ENCODE peak calls at places on chromosomes 4 and X, in four cellular contexts. Q is IMR-90, K is H9, L is H1. I is an unnamed sample.

GRCh38 chr4:46196086-46196485 is 72.2 kb upstream of the GABRG1 start:
- DNase-seq in L (no peak), Q (no peak), K (peak), I (no peak)

GRCh38 chrX:69025802-69026301 is 139.4 kb downstream of the PJA1 start:
- DNase-seq in K (no peak), L (no peak), Q (peak), I (peak)

GRCh38 chrX:23634181-23634580 is 33.1 kb upstream of the PRDX4 start:
- DNase-seq in K (no peak), L (no peak), Q (no peak), I (no peak)

GRCh38 chr4:124807421-124807820 is 94.9 kb upstream of the ANKRD50 start:
- DNase-seq in K (no peak), L (no peak), Q (no peak), I (no peak)

GRCh38 chr4:173182403-173182802 is 13.8 kb downstream of the GALNT7 start:
- DNase-seq in K (no peak), L (no peak), Q (peak), I (peak)

GRCh38 chr4:2630556-2631273 is 94.3 kb downstream of the FAM193A start:
- DNase-seq in L (no peak), K (peak), Q (no peak), I (no peak)

GRCh38 chr4:95660719-95661118 is 111.9 kb upstream of the UNC5C start:
- DNase-seq in Q (no peak), K (no peak), L (no peak), I (no peak)

GRCh38 chr4:150181536-150181935 is 103.3 kb downstream of the DCLK2 start:
- DNase-seq in Q (peak), K (no peak), L (no peak), I (no peak)

GRCh38 chrX:130413415-130413814 is 11.6 kb downstream of the RBMX2 start:
- DNase-seq in Q (no peak), L (no peak), K (no peak), I (no peak)

GRCh38 chrX:123648028-123648810 is 84.6 kb downstream of the THOC2 start:
- DNase-seq in L (peak), K (peak), Q (peak), I (no peak)

GRCh38 chrX:120603707-120604358 is at the start of gene MCTS1:
- DNase-seq in Q (peak), K (peak), L (peak), I (peak)

GRCh38 chr4:43337707-43338106 is 445.2 kb downstream of the GRXCR1 start:
- DNase-seq in K (no peak), Q (peak), L (no peak), I (no peak)

GRCh38 chr4:186137193-186137792 is 32.8 kb downstream of the FAM149A start:
- DNase-seq in L (no peak), K (no peak), Q (peak), I (no peak)

GRCh38 chrX:9992724-9993123 is 25.6 kb downstream of the CLDN34 start:
- DNase-seq in L (no peak), K (no peak), Q (no peak), I (no peak)

GRCh38 chrX:44889824-44890223 is 16.8 kb downstream of the KDM6A start:
- DNase-seq in Q (no peak), K (no peak), L (no peak), I (no peak)

GRCh38 chrX:10450229-10450958 is 170.0 kb downstream of the MID1 start:
- DNase-seq in K (no peak), L (no peak), Q (peak), I (peak)

GRCh38 chr4:8201341-8201781 is 2.3 kb downstream of the SH3TC1 start:
- DNase-seq in Q (no peak), L (no peak), K (no peak), I (no peak)

GRCh38 chr4:39048291-39048690 is 13.7 kb upstream of the KLHL5 start:
- DNase-seq in K (no peak), L (no peak), Q (peak), I (no peak)

GRCh38 chr4:3429651-3430050 is 12.1 kb upstream of the HGFAC start:
- DNase-seq in Q (no peak), K (no peak), L (no peak), I (no peak)

GRCh38 chrX:69150294-69150960 is 14.8 kb downstream of the PJA1 start:
- DNase-seq in K (no peak), Q (no peak), L (no peak), I (peak)

GRCh38 chr4:6772223-6772928 is 10.2 kb upstream of the KIAA0232 start:
- DNase-seq in L (no peak), Q (no peak), K (no peak), I (peak)

GRCh38 chrX:46298821-46299220 is 246.4 kb downstream of the ZNF674 start:
- DNase-seq in L (no peak), Q (peak), K (no peak), I (no peak)

GRCh38 chrX:34586936-34587335 is 70.1 kb downstream of the TMEM47 start:
- DNase-seq in K (no peak), L (no peak), Q (no peak), I (no peak)

GRCh38 chr4:182717788-182718583 is 199.2 kb downstream of the DCTD start:
- DNase-seq in K (no peak), Q (no peak), L (no peak), I (no peak)

GRCh38 chrX:140229187-140229586 is 263.9 kb upstream of the CXorf66 start:
- DNase-seq in K (no peak), L (no peak), Q (no peak), I (no peak)

GRCh38 chr4:127936974-127937373 is 28.0 kb downstream of the MFSD8 start:
- DNase-seq in Q (peak), L (no peak), K (no peak), I (no peak)

GRCh38 chr4:28834120-28834519 is 1886.0 kb upstream of the PCDH7 start:
- DNase-seq in L (no peak), K (no peak), Q (no peak), I (no peak)

GRCh38 chr4:109751852-109752251 is 22.0 kb upstream of the PLA2G12A start:
- DNase-seq in Q (no peak), L (no peak), K (no peak), I (no peak)

GRCh38 chr4:23877758-23878229 is 12.1 kb downstream of the PPARGC1A start:
- DNase-seq in K (no peak), L (no peak), Q (peak), I (no peak)

GRCh38 chr4:108140328-108140727 is 28.4 kb downstream of the LEF1 start:
- DNase-seq in Q (no peak), L (no peak), K (no peak), I (no peak)

GRCh38 chr4:65089666-65090065 is 580.6 kb downstream of the EPHA5 start:
- DNase-seq in Q (no peak), L (no peak), K (no peak), I (no peak)

GRCh38 chr4:61200991-61201526 is 933 bp downstream of the ADGRL3 start:
- DNase-seq in L (no peak), K (peak), Q (no peak), I (peak)

GRCh38 chrX:57929373-57929772 is 19.1 kb upstream of the ZXDA start:
- DNase-seq in K (no peak), Q (peak), L (no peak), I (peak)

DNA sequence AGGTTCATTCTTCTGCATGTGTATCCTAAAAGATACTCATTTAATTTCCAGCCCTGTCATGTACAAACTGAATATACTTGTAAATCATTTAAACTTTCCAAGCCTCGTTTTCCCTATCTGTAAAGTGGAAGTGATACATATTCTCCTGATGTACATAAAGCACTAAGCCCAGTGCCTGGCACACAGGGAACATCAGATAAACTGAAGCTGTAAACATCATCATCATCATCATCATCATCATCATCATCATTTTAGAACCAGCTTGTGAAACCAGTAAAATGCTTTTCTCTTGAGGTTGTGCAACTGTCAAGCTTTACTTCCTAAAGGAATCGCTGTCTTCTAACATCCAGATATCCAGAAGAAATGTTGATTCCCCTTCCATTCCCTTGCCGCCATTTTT is 83.3 kb upstream of the ANXA3 start:
- DNase-seq in L (no peak), Q (no peak), K (no peak), I (no peak)
- H2AFZ ChIP-seq in L (no peak), Q (no peak), K (no peak), I (no peak)

GRCh38 chr4:70838400-70838971 is 1.2 kb downstream of the GRSF1 start:
- DNase-seq in Q (peak), K (no peak), L (no peak), I (peak)
- H2BK5ac ChIP-seq in Q (peak), K (no peak), L (peak), I (peak)

DNA sequence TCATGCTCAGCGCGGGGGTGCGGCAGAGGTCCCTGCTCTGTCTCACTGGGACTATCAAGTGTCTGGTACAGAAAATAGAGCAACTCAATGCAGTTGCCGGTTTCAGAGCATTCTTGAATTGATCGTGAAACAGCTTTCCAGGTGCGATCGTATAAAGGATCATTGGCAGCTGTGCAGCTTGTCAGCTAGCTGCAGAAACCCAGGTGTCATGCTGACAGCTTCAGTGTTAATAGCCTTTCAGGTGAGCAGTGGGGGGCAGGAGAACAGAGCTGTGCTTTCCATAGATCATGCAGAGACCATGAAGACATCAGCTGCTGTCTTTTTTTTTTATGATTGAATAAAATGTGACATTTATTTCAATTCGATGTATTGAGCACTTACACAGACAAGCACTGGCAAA is 583.9 kb downstream of the NLGN4X start:
- DNase-seq in K (peak), Q (no peak), L (no peak), I (no peak)
- H3K9ac ChIP-seq in K (no peak), Q (no peak), L (no peak), I (no peak)

DNA sequence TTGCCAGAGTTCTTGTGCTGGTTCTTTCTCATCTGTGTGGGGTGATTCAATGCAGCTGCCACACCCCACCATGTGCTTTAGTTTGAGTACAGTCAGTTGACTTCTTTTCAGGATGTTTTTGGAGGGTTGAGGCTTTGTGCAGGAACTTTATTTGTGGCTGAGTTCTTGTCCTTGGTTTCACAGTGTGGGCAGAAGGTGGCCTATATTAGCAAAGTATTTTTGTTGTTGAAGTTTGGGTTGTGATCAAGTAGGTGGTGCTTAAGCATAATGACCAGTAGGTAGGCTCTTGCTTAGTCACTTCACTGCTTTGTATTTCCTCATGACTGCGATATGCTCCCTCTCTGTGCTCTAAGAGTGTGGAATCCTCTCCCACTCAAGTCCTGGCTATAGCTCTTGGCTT is 80.3 kb downstream of the ARHGAP24 start:
- DNase-seq in L (no peak), K (no peak), Q (no peak), I (no peak)
- H2AFZ ChIP-seq in L (no peak), K (no peak), Q (no peak), I (no peak)

DNA sequence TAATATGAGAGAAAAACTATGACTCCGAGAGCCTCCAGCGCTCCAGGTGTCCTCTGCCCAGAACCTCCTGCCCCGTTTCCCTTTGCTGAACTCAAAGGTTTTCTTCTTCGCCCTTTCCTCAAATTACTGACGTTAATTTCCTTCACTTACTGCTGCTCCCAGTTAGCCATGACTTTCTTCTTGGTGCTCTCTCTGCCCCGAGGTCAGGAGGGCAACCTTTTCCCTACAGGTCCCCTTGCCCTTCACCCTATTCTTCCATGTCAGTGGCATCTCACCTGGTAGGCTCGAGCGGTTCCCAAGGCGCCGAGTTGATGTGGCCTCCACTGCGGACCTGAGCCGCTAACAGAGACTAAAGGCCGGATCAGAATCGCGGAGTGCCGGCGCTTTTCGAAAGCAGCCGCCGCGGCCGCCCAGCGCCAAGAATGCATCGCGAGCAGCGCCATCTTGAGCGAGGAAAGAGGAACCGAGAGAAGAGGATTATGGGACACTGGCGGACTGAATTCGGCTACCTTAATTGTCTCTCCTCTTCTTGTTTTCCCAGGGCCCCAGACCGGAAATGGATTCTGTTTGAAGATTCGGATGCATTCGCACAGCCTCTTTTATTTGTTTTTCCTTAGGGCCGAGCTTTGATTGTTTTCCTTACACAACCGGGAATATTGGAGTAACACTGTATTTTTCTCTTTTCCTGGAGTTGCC is at the start of gene ABCB7:
- DNase-seq in L (peak), K (peak), Q (peak), I (peak)
- H2BK5ac ChIP-seq in L (peak), K (no peak), Q (peak), I (no peak)

DNA sequence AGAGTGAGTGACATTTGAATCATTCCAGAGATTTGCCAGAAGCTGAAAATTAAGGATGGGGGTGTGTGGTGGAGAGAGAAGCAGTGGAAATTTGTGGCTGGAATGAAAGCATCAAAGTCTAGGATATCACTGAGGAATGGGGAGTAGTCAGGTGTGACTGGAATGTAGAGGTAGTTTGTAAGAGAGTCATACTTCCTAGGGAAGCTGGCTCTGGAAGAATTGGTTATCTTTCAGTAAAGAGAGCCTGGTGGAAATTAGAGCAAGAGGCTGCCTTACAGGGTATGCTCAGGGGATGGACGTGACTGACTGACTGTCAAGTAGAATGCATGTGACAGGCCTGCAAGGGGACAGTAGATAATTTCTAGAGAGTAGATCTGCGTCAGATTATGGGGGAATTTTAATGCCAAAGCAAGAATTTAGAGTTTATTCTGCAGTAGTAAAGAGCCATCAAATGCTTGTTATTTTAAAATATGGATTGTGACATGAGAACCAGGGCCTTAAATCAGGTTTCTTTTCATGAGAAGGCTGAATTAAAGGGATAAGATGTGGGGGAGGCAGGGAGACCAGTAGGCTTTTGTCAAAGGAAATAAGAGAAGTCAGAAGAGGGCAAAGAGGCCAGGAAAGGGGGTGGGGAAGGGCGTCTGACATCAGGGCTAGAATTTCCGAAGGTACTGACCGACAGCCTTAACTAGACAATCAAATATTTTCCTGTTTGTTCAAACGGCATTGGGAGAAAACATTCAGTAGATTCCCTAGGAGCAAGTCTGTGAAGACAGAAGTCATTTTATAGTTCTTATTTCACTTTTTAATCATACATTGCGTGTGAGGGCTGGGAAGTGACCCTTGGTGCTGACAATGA is 109.9 kb downstream of the AFF1 start:
- DNase-seq in K (no peak), Q (no peak), L (no peak), I (peak)
- H3K9ac ChIP-seq in K (no peak), Q (no peak), L (no peak), I (no peak)

DNA sequence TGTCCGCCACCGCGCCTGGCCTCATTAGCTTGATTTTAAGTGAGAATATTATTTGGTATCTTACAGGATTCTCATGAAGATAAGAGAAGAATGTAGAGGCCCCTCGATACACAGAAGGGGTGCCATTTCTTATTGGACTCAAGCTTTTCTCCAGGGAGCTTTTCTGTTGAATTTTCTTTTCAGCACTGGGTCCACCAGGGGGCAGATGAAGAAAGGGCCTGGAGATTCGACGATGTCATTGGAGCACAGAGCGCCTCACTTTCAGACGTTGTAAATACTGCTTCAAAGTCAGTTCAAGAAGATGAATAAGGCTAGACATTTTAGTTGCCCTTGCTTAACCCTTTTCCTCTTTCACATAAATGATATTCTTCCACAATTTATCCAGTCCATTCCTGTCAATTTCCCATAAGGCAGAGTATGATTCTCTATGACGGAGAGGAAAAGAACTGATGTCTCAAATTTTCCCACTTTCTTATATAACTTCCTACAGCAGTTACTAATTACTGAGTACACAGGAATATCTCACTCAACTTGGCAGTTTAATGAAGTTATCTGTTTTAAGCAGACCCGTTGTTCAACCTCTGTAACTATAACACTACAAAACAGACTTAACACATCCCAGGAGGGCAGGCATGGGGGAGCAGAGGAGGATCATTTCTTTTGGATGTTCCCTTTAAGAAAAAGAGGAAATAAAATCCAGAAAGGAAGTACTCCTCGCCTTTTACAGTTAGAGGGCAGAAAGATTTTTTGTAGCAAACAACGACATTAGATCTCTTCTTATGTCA is 12.0 kb upstream of the CENPU start:
- DNase-seq in Q (peak), K (peak), L (no peak), I (peak)
- H2AFZ ChIP-seq in Q (no peak), K (no peak), L (no peak), I (no peak)

GRCh38 chr4:168531305-168531704 is 34.5 kb downstream of the PALLD start:
- DNase-seq in Q (no peak), K (no peak), L (no peak), I (peak)

GRCh38 chr4:168524006-168524405 is 27.2 kb downstream of the PALLD start:
- DNase-seq in Q (peak), K (no peak), L (no peak), I (no peak)

GRCh38 chr4:168524897-168525296 is 28.0 kb downstream of the PALLD start:
- DNase-seq in L (no peak), Q (no peak), K (no peak), I (no peak)

GRCh38 chr4:168528131-168528949 is 31.5 kb downstream of the PALLD start:
- DNase-seq in L (no peak), K (no peak), Q (peak), I (peak)

DNA sequence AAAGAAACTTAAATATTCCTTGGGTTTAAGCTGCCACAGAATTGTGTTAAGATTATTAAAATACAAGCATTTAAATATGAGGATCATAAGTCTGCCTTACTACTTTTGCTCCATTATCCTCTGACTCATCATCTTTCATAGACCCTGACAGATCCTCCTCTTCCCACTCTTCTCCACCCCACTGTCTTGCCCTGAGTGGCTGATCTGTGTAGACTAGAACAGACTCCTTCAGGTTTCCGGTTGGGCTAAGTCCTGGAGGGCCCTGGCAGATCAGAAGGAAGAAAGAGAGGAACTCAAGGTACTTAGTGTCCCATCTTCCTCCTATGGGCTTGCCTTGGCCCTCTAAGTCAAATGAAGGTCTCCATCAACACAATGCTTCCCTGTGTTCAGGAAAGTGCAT is 30.7 kb downstream of the PALLD start:
- DNase-seq in K (no peak), Q (no peak), L (no peak), I (no peak)
- H2BK5ac ChIP-seq in K (no peak), Q (peak), L (no peak), I (no peak)

GRCh38 chr4:123343400-123344060 is 53.1 kb upstream of the SPRY1 start:
- DNase-seq in Q (no peak), K (no peak), L (no peak), I (no peak)

GRCh38 chr4:123342498-123342897 is 54.1 kb upstream of the SPRY1 start:
- DNase-seq in Q (no peak), L (no peak), K (no peak), I (no peak)

GRCh38 chr4:123340381-123340701 is 56.3 kb upstream of the SPRY1 start:
- DNase-seq in K (no peak), Q (peak), L (no peak), I (no peak)

GRCh38 chr4:123338715-123339114 is 57.9 kb upstream of the SPRY1 start:
- DNase-seq in Q (no peak), L (no peak), K (no peak), I (no peak)

GRCh38 chr4:123339507-123340380 is 56.9 kb upstream of the SPRY1 start:
- DNase-seq in K (no peak), L (no peak), Q (no peak), I (no peak)
- H3K9ac ChIP-seq in K (no peak), L (no peak), Q (no peak), I (no peak)

I was measured in trophoblast cell.